ENCODE peak calls at places on chromosomes 12 and 14, in five cellular contexts. U, E, M, J and O are unnamed samples.

GRCh38 chr12:99146730-99147129 is 500.8 kb upstream of the GARIN6 start:
- DNase-seq in U (no peak), E (no peak), M (no peak), J (no peak), O (no peak)

GRCh38 chr12:109716092-109716479 is 2.5 kb downstream of the FAM222A start:
- DNase-seq in U (no peak), E (no peak), M (no peak), J (no peak), O (no peak)

GRCh38 chr12:64522316-64522715 is 70.4 kb downstream of the TBK1 start:
- DNase-seq in U (peak; percentile 9), E (no peak), M (no peak), J (no peak), O (no peak)

GRCh38 chr12:1398673-1399072 is 195.7 kb downstream of the FBXL14 start:
- DNase-seq in U (no peak), E (no peak), M (peak; percentile 43), J (no peak), O (no peak)

GRCh38 chr14:67413806-67414769 is 2.1 kb upstream of the PLEK2 start:
- DNase-seq in U (no peak), E (peak; percentile 60), M (peak; percentile 99), J (no peak), O (peak; percentile 85)

GRCh38 chr14:33404054-33404453 is 465.4 kb downstream of the NPAS3 start:
- DNase-seq in U (peak; percentile 19), E (no peak), M (peak; percentile 2), J (no peak), O (peak; percentile 82)

GRCh38 chr12:93571360-93571853 is 1.1 kb upstream of the SOCS2 start:
- DNase-seq in U (no peak), E (peak; percentile 72), M (peak; percentile 54), J (peak; percentile 63), O (peak; percentile 8)

GRCh38 chr12:108643941-108644742 is 10.4 kb upstream of the SELPLG start:
- DNase-seq in U (no peak), E (no peak), M (no peak), J (no peak), O (peak; percentile 90)

GRCh38 chr12:57623811-57624390 is 9.1 kb downstream of the B4GALNT1 start:
- DNase-seq in U (no peak), E (no peak), M (no peak), J (no peak), O (no peak)

GRCh38 chr12:81835783-81836182 is 76.6 kb upstream of the PPFIA2 start:
- DNase-seq in U (no peak), E (peak; percentile 61), M (no peak), J (no peak), O (no peak)

GRCh38 chr12:107243316-107243715 is 150.0 kb upstream of the CRY1 start:
- DNase-seq in U (no peak), E (no peak), M (no peak), J (no peak), O (no peak)

GRCh38 chr14:31449971-31450610 is 7.2 kb downstream of the DTD2 start:
- DNase-seq in U (no peak), E (no peak), M (peak; percentile 62), J (no peak), O (peak; percentile 46)

GRCh38 chr14:104931323-104931770 is 6.7 kb downstream of the PLD4 start:
- DNase-seq in U (no peak), E (no peak), M (no peak), J (no peak), O (no peak)

GRCh38 chr12:21933656-21934055 is 7.6 kb downstream of the ABCC9 start:
- DNase-seq in U (no peak), E (no peak), M (no peak), J (no peak), O (no peak)

GRCh38 chr12:130195776-130196175 is 33.5 kb downstream of the FZD10 start:
- DNase-seq in U (no peak), E (no peak), M (no peak), J (no peak), O (no peak)

GRCh38 chr14:99395904-99396530 is 84.6 kb downstream of the SETD3 start:
- DNase-seq in U (no peak), E (peak; percentile 60), M (no peak), J (no peak), O (peak; percentile 71)

GRCh38 chr12:64099430-64099829 is 122.7 kb downstream of the KICS2 start:
- DNase-seq in U (peak; percentile 36), E (no peak), M (peak; percentile 35), J (no peak), O (peak; percentile 92)

GRCh38 chr12:104296718-104297117 is 6.8 kb upstream of the EID3 start:
- DNase-seq in U (no peak), E (no peak), M (no peak), J (no peak), O (no peak)

GRCh38 chr14:54366726-54367707 is 29.8 kb upstream of the CDKN3 start:
- DNase-seq in U (peak; percentile 38), E (peak; percentile 24), M (peak; percentile 82), J (peak; percentile 18), O (peak; percentile 92)

GRCh38 chr12:55830601-55831406 is 1.4 kb upstream of the DNAJC14 start:
- DNase-seq in U (no peak), E (peak; percentile 46), M (peak; percentile 65), J (peak; percentile 61), O (peak; percentile 23)

GRCh38 chr12:26434299-26434915 is 239.0 kb downstream of the SSPN start:
- DNase-seq in U (no peak), E (no peak), M (peak; percentile 64), J (no peak), O (peak; percentile 74)

GRCh38 chr14:56741325-56741724 is 69.0 kb downstream of the OTX2 start:
- DNase-seq in U (no peak), E (no peak), M (no peak), J (no peak), O (no peak)

GRCh38 chr12:121514184-121514742 is 66.6 kb downstream of the KDM2B start:
- DNase-seq in U (no peak), E (no peak), M (no peak), J (no peak), O (no peak)

GRCh38 chr14:60064491-60065072 is 27.1 kb upstream of the PCNX4 start:
- DNase-seq in U (no peak), E (no peak), M (peak; percentile 71), J (peak; percentile 23), O (peak; percentile 49)

GRCh38 chr14:35386673-35387125 is 17.9 kb downstream of the NFKBIA start:
- DNase-seq in U (no peak), E (no peak), M (no peak), J (no peak), O (no peak)

GRCh38 chr12:108823804-108824203 is 33.6 kb downstream of the SSH1 start:
- DNase-seq in U (no peak), E (no peak), M (no peak), J (no peak), O (peak; percentile 55)

GRCh38 chr12:31736472-31736871 is 7.7 kb upstream of the AMN1 start:
- DNase-seq in U (no peak), E (peak; percentile 67), M (no peak), J (peak; percentile 81), O (peak; percentile 88)